ENCODE peak calls at places on chromosome 13, in seven cellular contexts. N is mammary epithelial cell, F is GM23248, J is uterus, G is HCT116, Q is cardiac muscle cell, E is aorta. S is an unnamed sample.

GRCh38 chr13:78978381-78978998 is 319.5 kb upstream of the OBI1 start:
- DNase-seq in F (peak; percentile 70), J (peak; percentile 14), E (no peak), Q (peak; percentile 74), N (peak; percentile 37), G (peak; percentile 48), S (peak; percentile 53)

GRCh38 chr13:21095311-21095710 is 33.9 kb upstream of the LATS2 start:
- DNase-seq in E (no peak), N (no peak), J (no peak), F (no peak), G (no peak), Q (no peak), S (no peak)

GRCh38 chr13:98842858-98843481 is 90.5 kb upstream of the SLC15A1 start:
- DNase-seq in N (peak; percentile 48), Q (peak; percentile 80), F (peak; percentile 84), J (peak; percentile 56), G (peak; percentile 57), E (peak; percentile 80), S (peak; percentile 88)

GRCh38 chr13:21014139-21014665 is 47.2 kb downstream of the LATS2 start:
- DNase-seq in F (no peak), E (no peak), J (no peak), Q (no peak), N (no peak), G (no peak), S (no peak)

GRCh38 chr13:71218960-71219359 is 648.0 kb downstream of the DACH1 start:
- DNase-seq in Q (peak; percentile 3), E (no peak), N (no peak), G (no peak), F (no peak), J (no peak), S (no peak)

GRCh38 chr13:38979891-38980627 is 10.6 kb downstream of the STOML3 start:
- DNase-seq in F (peak; percentile 9), Q (peak; percentile 8), E (no peak), N (no peak), J (peak; percentile 19), G (no peak), S (no peak)

GRCh38 chr13:96473463-96474157 is 383.7 kb downstream of the HS6ST3 start:
- DNase-seq in N (no peak), E (no peak), G (no peak), F (no peak), Q (peak; percentile 3), J (no peak), S (no peak)

GRCh38 chr13:111547726-111548273 is 227.4 kb downstream of the TEX29 start:
- DNase-seq in G (no peak), Q (no peak), J (no peak), N (no peak), F (no peak), E (no peak), S (peak; percentile 43)

GRCh38 chr13:40350283-40350992 is 316.0 kb downstream of the FOXO1 start:
- DNase-seq in G (no peak), Q (no peak), N (no peak), E (no peak), F (no peak), J (no peak), S (no peak)

GRCh38 chr13:40346592-40346991 is 319.8 kb downstream of the FOXO1 start:
- DNase-seq in F (no peak), N (no peak), J (no peak), G (no peak), Q (no peak), E (no peak), S (no peak)

GRCh38 chr13:40345654-40346372 is 320.6 kb downstream of the FOXO1 start:
- DNase-seq in G (no peak), N (no peak), J (peak; percentile 58), E (no peak), F (no peak), Q (no peak), S (no peak)

GRCh38 chr13:40345149-40345514 is 321.3 kb downstream of the FOXO1 start:
- DNase-seq in J (no peak), G (no peak), E (no peak), F (no peak), Q (no peak), N (no peak), S (no peak)

DNA sequence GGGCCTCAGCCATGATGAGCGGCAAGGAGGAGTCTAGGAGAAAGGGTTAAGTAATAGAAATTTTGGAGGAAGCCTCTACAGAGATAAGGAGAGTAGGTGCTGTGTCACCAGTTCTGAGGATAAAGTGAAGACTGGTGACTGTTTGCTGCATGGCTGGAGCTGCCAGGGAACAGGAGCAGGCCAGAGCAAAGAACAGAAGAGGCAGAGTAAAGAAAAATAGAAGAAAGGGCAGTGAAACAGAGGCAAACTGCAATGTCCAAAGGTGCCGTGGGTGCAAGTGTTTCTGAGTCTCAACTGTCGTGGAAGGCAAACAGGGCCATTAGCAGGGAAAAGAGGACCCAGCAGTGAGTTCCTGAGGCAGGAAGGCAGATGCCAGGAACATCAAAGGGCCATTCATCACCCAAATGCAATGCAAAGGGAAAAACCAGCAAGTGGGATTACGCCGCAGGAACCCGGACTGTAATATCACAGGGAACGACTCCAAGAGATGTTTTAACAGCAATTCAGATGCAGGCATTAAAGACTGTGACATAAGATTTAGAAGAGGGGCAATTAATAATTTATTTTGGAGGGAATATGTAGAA is 318.3 kb downstream of the FOXO1 start:
- DNase-seq in J (no peak), G (no peak), E (no peak), F (no peak), N (no peak), Q (no peak), S (no peak)
- H3K27ac ChIP-seq in J (no peak overlapping the region), G (no peak overlapping the region), E (no peak overlapping the region), F (no peak overlapping the region), N (no peak overlapping the region), Q (no peak overlapping the region), S (no peak overlapping the region)

GRCh38 chr13:72727417-72728289 is at the start of the genes BORA and MZT1:
- DNase-seq in G (peak; percentile 95), F (peak; percentile 99), J (peak; percentile 90), N (peak; percentile 98), Q (peak; percentile 96), E (peak; percentile 98), S (peak; percentile 95)
- H3K36me3 ChIP-seq in G (peaks cover 2% of the 10 kb centered on the region), F (peaks cover 5% of the 10 kb centered on the region), J (no peaks in the 10 kb centered on the region), N (peaks cover 3% of the 10 kb centered on the region), Q (peaks cover 4% of the 10 kb centered on the region), E (no peaks in the 10 kb centered on the region), S (peaks cover 51% of the 10 kb centered on the region)

GRCh38 chr13:42525035-42525504 is 48.9 kb upstream of the TNFSF11 start:
- DNase-seq in F (peak; percentile 15), J (no peak), E (no peak), G (no peak), Q (no peak), N (peak; percentile 79), S (peak; percentile 42)
- H3K27ac ChIP-seq in F (no peak overlapping the region), J (no peak overlapping the region), E (no peak overlapping the region), G (no peak overlapping the region), Q (no peak overlapping the region), N (peak overlapping the region; percentile 25), S (peak overlapping the region; percentile 44)

GRCh38 chr13:48068952-48069351 is 26.0 kb downstream of the MED4 start:
- DNase-seq in E (no peak), F (no peak), N (no peak), G (no peak), Q (no peak), J (no peak), S (no peak)
- H3K36me3 ChIP-seq in E (peaks cover 13% of the 10 kb centered on the region), F (peaks cover 53% of the 10 kb centered on the region), N (peaks cover 25% of the 10 kb centered on the region), G (peaks cover 13% of the 10 kb centered on the region), Q (peaks cover 40% of the 10 kb centered on the region), J (no peaks in the 10 kb centered on the region), S (peaks cover 85% of the 10 kb centered on the region)

GRCh38 chr13:67299731-67300130 is 69.6 kb upstream of the PCDH9 start:
- DNase-seq in Q (no peak), G (no peak), E (no peak), J (no peak), N (peak; percentile 3), F (peak; percentile 34), S (no peak)
- H3K27ac ChIP-seq in Q (no peak overlapping the region), G (no peak overlapping the region), E (no peak overlapping the region), J (no peak overlapping the region), N (peak overlapping the region; percentile 38), F (peak overlapping the region; percentile 57), S (no peak overlapping the region)

S was measured in SJSA1.